ENCODE peak calls at places on chromosome 9, in six cellular contexts. X is HT1080, M is H7, I is GM13976, W is H54, G is GM23338. Y is an unnamed sample.

GRCh38 chr9:136721339-136722092 is 9.1 kb downstream of the DIPK1B start:
- DNase-seq in G (no peak), X (peak), M (peak), W (peak), I (no peak), Y (no peak)

GRCh38 chr9:132171702-132172101 is 9.8 kb downstream of the NTNG2 start:
- DNase-seq in W (no peak), I (no peak), M (no peak), G (no peak), X (no peak), Y (no peak)

GRCh38 chr9:22119537-22120167 is 110.5 kb upstream of the CDKN2B start:
- DNase-seq in G (peak), X (no peak), M (peak), I (no peak), W (no peak), Y (no peak)

GRCh38 chr9:18238752-18239151 is 235.2 kb upstream of the ADAMTSL1 start:
- DNase-seq in G (no peak), X (peak), I (no peak), W (no peak), M (no peak), Y (no peak)

GRCh38 chr9:124302921-124303320 is 45.2 kb downstream of the NEK6 start:
- DNase-seq in G (no peak), X (no peak), W (no peak), M (no peak), I (no peak), Y (no peak)

GRCh38 chr9:75552941-75553340 is 337.5 kb upstream of the PCSK5 start:
- DNase-seq in I (no peak), X (no peak), W (no peak), G (no peak), M (no peak), Y (no peak)

GRCh38 chr9:109483771-109484442 is 14.2 kb downstream of the PTPN3 start:
- DNase-seq in X (no peak), G (no peak), W (no peak), I (no peak), M (no peak), Y (no peak)

GRCh38 chr9:138062196-138062595 is 184.6 kb downstream of the CACNA1B start:
- DNase-seq in X (no peak), G (no peak), M (no peak), W (no peak), I (no peak), Y (no peak)

GRCh38 chr9:13588151-13589043 is 308.9 kb upstream of the MPDZ start:
- DNase-seq in G (no peak), X (peak), I (no peak), M (no peak), W (no peak), Y (no peak)

GRCh38 chr9:13053504-13053903 is 226.0 kb downstream of the MPDZ start:
- DNase-seq in W (no peak), M (no peak), G (no peak), X (no peak), I (no peak), Y (no peak)

GRCh38 chr9:97474373-97474925 is 27.0 kb upstream of the TMOD1 start:
- DNase-seq in X (peak), M (no peak), I (no peak), W (no peak), G (no peak), Y (no peak)

GRCh38 chr9:111423389-111423788 is 60.8 kb downstream of the ECPAS start:
- DNase-seq in W (no peak), I (no peak), G (no peak), X (no peak), M (no peak), Y (no peak)

GRCh38 chr9:90773593-90773992 is 28.0 kb upstream of the SYK start:
- DNase-seq in M (peak), G (peak), I (peak), X (no peak), W (no peak), Y (no peak)

GRCh38 chr9:69104830-69105527 is 69.1 kb upstream of the TJP2 start:
- DNase-seq in I (no peak), G (peak), W (no peak), M (peak), X (no peak), Y (no peak)

GRCh38 chr9:112863214-112863613 is 27.5 kb downstream of the SLC46A2 start:
- DNase-seq in W (no peak), X (no peak), M (no peak), I (no peak), G (no peak), Y (no peak)

GRCh38 chr9:113471143-113471542 is 7.6 kb downstream of the RGS3 start:
- DNase-seq in W (no peak), G (peak), I (no peak), X (no peak), M (no peak), Y (no peak)

GRCh38 chr9:115198018-115198417 is 80.1 kb upstream of the TNC start:
- DNase-seq in M (no peak), G (no peak), W (peak), X (peak), I (no peak), Y (peak)

GRCh38 chr9:125568616-125569015 is 138.4 kb downstream of the MAPKAP1 start:
- DNase-seq in M (no peak), G (no peak), X (no peak), W (no peak), I (no peak), Y (no peak)